ENCODE peak calls at places on chromosomes 12 and 14, in four cellular contexts. I, P, W and H are unnamed samples.

GRCh38 chr14:74492413-74493342 is at the start of gene NPC2:
- DNase-seq in I (no peak), W (no peak), P (no peak), H (peak)

GRCh38 chr12:39236994-39237393 is 205.9 kb downstream of the KIF21A start:
- DNase-seq in P (peak), W (no peak), I (no peak), H (peak)

GRCh38 chr12:53145383-53145782 is 35.1 kb upstream of the ZNF740 start:
- DNase-seq in W (no peak), P (peak), I (no peak), H (peak)

GRCh38 chr12:10069099-10069498 is 29.7 kb downstream of the CLEC1A start:
- DNase-seq in I (peak), W (no peak), P (peak), H (peak)

GRCh38 chr12:105562727-105563072 is 232.2 kb downstream of the C12orf75 start:
- DNase-seq in P (no peak), W (no peak), I (no peak), H (no peak)

GRCh38 chr14:98953544-98954346 is 318.3 kb downstream of the BCL11B start:
- DNase-seq in I (peak), P (peak), W (no peak), H (peak)

GRCh38 chr12:60977966-60978365 is 1282.2 kb upstream of the USP15 start:
- DNase-seq in I (no peak), P (no peak), W (no peak), H (no peak)

GRCh38 chr12:34186492-34186891 is 164.2 kb downstream of the ALG10 start:
- DNase-seq in I (peak), W (no peak), P (no peak), H (no peak)

GRCh38 chr14:50954811-50955372 is 10.6 kb upstream of the PYGL start:
- DNase-seq in I (peak), W (peak), P (peak), H (peak)

GRCh38 chr14:93906341-93907329 is 20.5 kb upstream of the FAM181A start:
- DNase-seq in I (peak), W (peak), P (peak), H (peak)
- TF ChIP-seq CTCF in I (peak), W (peak), P (peak), H (peak)

DNA sequence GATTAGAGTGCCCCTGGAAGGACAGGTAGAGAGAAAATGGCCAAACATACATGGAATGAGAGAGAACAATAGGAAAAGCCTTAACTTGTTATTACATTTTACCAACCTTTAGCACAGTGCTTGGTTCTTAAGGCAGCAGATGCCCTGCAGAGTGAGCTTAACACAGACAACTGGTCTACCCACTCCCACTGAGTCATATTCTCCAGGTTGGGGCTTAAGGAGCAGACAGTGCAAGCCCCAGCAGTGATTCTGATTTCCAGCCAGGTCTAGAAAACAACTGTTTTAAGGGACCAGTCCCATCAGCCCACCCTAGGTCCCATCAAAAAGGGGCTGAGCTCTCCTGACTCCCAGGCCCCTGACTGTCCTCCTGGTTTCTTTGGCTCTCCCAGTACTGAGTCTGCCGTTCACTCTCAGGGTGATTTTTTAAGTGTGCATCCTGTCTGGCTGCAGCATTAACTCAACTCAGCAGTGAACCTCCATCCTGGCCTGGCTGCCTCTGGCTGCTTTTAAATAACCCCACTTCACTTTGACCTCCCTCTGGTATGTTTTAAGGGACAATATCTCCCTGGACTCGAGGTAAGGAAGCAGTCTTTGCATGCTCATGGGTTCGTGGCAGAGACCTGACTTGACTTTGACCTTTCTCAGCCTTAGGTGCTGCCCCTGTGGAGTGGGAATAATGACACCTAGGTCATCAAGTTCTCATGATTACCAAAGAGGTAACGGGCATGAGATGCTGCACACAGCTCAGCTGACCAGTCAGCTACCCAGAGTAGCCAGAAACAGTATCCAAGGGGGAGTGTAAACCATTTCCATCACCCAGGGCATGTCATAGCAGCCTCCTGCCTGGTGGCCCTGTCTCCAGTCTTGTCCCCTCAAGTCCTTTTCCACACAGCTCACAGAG is 210.7 kb upstream of the PWP1 start:
- DNase-seq in P (no peak), I (no peak), W (no peak), H (no peak)
- H3K4me3 ChIP-seq in P (no peak), I (no peak), W (no peak), H (no peak)

DNA sequence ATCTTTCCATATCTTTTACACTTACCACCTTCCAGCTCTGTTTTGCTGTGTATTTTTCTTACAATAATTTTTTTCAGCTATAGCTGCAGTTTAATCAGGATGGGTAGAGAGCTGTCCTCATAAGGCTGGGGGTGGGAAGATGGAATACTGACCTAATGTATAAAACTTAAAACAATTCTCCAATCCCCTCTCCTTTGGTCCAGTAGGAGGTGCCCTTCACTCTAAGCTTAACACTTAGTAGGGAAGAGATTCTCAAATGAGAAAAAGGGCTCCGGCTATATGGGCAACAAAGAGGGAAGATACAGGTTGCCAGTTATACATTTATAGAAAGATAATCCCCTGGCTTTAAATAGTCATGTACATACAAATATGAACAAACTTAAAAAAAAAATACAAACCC is 2.8 kb downstream of the ORMDL2 start:
- DNase-seq in W (no peak), P (no peak), I (peak), H (peak)
- TF ChIP-seq CTCF in W (peak), P (peak), I (peak), H (peak)

DNA sequence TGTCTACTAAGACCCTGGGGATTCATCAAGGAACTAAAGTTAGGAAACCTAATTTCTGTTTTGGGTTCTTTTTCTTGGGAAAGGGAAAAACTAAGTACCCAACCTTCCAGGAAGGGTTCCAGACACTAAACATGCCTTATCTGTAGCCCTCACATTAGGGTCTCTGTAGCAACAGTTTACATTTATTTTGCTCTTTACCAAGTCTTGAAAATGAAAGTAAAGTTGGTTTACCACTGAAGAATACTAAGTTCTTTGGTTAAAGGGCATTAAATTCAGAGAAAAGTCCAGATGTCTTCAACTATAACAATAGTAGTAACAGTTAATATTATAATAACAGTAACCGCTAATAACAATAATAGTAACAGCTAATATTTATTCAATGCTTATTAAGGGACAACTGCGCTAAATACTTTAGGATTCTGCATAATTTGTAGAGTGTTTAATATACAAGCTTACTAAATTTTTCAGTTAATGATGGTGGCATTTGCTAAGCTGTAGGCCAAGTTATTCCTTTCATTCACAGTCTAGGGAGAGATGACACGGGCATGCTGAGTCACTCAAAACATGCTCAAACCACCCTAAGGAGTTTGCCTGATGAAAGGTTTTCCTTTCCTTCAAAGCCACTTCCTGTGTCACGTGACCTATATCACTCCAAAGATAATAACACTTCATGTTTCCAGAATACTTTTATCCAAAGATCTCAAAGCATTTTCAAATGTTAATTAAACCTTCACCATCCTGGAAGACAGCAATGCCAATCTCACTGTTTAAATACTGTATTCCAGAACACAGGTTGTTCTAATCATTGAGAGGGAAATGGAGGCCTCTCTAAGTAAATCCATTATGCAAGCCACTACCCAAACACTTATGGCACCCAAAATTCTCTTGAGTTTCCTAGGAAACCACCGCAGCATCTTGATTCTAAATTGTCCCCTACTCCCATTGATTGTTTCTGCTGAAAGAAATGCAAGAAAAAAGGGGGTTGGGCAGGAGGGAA is 207.2 kb upstream of the CDKN3 start:
- DNase-seq in P (peak), I (peak), W (no peak), H (no peak)
- H3K4me3 ChIP-seq in P (no peak), I (no peak), W (no peak), H (no peak)

DNA sequence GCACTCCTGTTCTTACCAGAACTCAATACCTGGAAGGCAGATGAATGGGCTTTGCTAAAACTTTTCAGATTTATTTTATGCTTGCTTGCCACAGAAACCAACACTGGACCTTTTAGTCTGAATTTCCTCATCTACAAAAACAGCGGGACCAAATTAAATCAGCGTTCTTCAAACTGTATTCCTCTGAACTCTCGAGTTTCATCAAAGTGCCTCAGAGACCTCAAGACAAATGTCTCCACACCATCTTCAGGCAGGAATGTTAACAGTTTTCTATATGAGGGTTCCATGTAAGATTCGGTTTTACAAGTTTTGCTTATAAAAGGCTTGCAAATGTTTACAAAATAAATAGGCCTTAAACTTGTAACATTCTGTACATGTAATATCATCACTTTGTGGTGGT is 74.6 kb downstream of the MED13L start:
- DNase-seq in W (no peak), I (no peak), P (peak), H (peak)
- TF ChIP-seq CTCF in W (no peak), I (no peak), P (peak), H (peak)

GRCh38 chr12:509494-509893 is 49.8 kb downstream of the B4GALNT3 start:
- DNase-seq in I (no peak), W (no peak), P (peak), H (no peak)
- H3K4me3 ChIP-seq in I (no peak), W (no peak), P (no peak), H (no peak)

DNA sequence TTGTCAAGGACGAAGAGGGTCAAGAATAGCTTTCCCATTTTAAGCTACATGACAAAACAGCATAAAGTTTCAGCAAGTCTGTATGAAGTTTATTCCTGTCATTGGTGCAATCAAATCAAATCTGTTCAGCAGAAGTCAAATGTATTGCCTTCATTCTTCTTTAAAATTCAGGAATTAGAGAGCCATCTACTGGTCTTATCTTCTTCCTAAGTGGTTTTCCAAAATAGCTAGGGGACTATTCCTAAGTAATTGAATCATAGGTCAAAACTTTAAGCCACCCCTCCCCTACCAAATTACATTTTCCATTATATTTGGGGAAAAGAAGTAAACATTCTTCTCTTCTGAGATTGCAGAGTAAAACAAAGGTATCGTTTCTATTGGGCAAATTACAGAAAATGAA is 990.2 kb downstream of the GALC start:
- DNase-seq in P (peak), I (no peak), W (no peak), H (no peak)
- TF ChIP-seq CTCF in P (peak), I (no peak), W (no peak), H (no peak)